ENCODE peak calls at places on chromosomes 12 and 14, in eight cellular contexts. Y, R, G, P, B, W, I and C are unnamed samples. For H3K27me3, the result is how much of the 10 kb centered on the place peaks cover.

GRCh38 chr14:84080961-84081360 is 1449.0 kb upstream of the FLRT2 start:
- DNase-seq in Y (no peak), R (no peak), G (no peak), P (peak), B (no peak), W (no peak), I (no peak), C (no peak)

GRCh38 chr14:22837059-22837749 is 819 bp downstream of the MMP14 start:
- DNase-seq in Y (peak), R (peak), G (peak), P (peak), B (peak), W (peak), I (no peak), C (peak)

GRCh38 chr12:26614217-26614616 is 218.8 kb downstream of the ITPR2 start:
- DNase-seq in Y (no peak), R (peak), G (no peak), P (peak), B (peak), W (no peak), I (peak), C (no peak)

GRCh38 chr14:101525646-101526527 is 35.4 kb upstream of the DIO3 start:
- DNase-seq in Y (no peak), R (no peak), G (no peak), P (no peak), B (no peak), W (no peak), I (no peak), C (no peak)

GRCh38 chr14:51677276-51677675 is 25.6 kb downstream of the FRMD6 start:
- DNase-seq in Y (no peak), R (peak), G (no peak), P (peak), B (peak), W (no peak), I (no peak), C (no peak)

GRCh38 chr12:79818856-79819255 is 116.0 kb downstream of the PPP1R12A start:
- DNase-seq in Y (no peak), R (peak), G (no peak), P (no peak), B (peak), W (no peak), I (no peak), C (no peak)

GRCh38 chr14:96108061-96108795 is 69.1 kb downstream of the C14orf132 start:
- DNase-seq in Y (no peak), R (no peak), G (no peak), P (no peak), B (no peak), W (no peak), I (no peak), C (no peak)

GRCh38 chr14:21308132-21308478 is 28.2 kb downstream of the RPGRIP1 start:
- DNase-seq in Y (no peak), R (no peak), G (no peak), P (no peak), B (no peak), W (no peak), I (no peak), C (no peak)

GRCh38 chr14:100362311-100362927 is 39.3 kb downstream of the SLC25A47 start:
- DNase-seq in Y (no peak), R (no peak), G (no peak), P (peak), B (no peak), W (no peak), I (no peak), C (no peak)

GRCh38 chr12:69269736-69270135 is 30.4 kb downstream of the CPSF6 start:
- DNase-seq in Y (no peak), R (no peak), G (no peak), P (no peak), B (no peak), W (no peak), I (no peak), C (no peak)

GRCh38 chr14:61501714-61502458 is 180.5 kb downstream of the PRKCH start:
- DNase-seq in Y (no peak), R (no peak), G (no peak), P (no peak), B (no peak), W (no peak), I (no peak), C (no peak)
- H3K4me3 ChIP-seq in Y (no peak), R (no peak), G (no peak), P (no peak), B (no peak), W (no peak), I (no peak), C (no peak)

DNA sequence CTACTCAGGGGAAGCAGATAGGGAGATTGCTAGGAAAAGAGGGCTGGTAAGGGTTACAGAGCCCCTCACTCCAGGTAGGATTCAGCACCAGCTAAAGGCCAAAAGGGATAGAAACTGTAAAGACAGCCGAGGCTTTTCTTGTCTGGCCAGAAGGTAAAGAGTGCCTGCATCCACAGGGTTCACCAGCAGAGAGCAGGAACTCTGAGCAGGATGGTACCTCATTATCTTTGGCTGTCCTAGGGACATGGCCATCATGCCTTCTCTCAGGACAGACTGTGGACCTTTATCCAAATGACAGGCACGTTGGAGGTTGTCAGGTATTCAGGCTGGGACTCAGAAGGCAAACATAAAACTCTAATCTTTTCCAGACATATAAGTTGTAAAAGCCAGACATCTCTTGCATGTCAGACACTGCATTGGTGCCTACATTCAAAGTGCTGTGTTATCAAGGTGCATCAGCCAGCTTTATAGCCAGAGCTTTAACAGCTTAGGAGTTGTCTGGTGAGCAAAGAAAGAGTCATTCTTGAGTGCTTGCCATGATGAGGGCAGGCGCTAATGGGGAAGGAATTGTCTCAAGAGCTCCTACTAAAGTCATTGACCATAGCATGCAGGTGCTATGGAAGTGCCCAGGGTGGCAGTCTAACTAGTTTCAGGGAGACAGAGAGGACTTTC is 89.6 kb downstream of the PELI2 start:
- DNase-seq in Y (no peak), R (no peak), G (no peak), P (peak), B (peak), W (no peak), I (peak), C (no peak)
- H3K27me3 ChIP-seq in Y (under half), R (half or more), G (under half), P (under half), B (under half), W (under half), I (under half), C (under half)

DNA sequence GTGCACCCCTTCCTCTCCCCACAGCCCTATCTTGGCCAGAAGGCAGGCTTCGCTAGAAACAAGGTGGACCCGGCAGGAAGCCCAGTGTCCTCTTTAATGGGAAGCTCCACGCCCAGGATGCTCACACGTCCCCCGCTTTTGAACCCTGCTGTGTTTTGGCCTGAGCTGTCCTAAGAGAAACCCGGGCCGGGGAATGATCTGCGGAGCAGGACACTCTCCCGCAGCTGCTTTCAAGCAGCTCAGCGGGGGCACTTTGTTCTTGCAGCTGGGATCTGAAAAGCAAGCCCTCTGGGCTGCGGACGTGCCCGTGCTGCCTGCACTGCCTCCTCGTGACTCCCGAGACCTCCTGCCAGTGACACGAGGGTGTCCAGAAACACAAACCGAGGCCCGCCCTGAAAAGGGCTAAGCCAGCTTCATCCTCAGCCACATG is 30.0 kb downstream of the SCARB1 start:
- DNase-seq in Y (no peak), R (peak), G (no peak), P (no peak), B (no peak), W (peak), I (no peak), C (no peak)
- H3K4me3 ChIP-seq in Y (no peak), R (no peak), G (no peak), P (no peak), B (no peak), W (no peak), I (no peak), C (no peak)

GRCh38 chr12:131102493-131102931 is 148.8 kb downstream of the ADGRD1 start:
- DNase-seq in Y (peak), R (no peak), G (no peak), P (no peak), B (no peak), W (peak), I (no peak), C (no peak)
- H3K27me3 ChIP-seq in Y (under half), R (under half), G (under half), P (under half), B (under half), W (under half), I (under half), C (under half)

DNA sequence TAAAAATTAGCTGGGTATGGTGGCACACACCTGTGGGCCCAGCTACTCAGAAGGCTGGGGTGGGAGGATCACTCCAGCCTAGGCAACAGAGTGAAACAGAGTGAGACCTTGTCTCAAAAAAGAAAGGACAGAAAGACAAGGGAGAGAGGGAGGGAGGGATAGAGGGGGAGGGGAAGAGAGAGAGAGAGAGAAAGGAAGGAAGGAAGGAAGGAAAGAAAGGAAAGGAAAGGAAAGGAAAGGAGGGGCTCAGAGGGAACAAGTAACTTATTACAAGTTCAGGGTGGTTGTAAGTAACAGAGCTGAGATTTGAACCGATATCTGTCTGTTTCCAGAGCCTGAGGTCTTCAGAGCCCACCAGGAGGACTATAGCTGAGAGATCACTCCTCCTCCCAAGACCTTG is 8.3 kb downstream of the IFFO1 start:
- DNase-seq in Y (no peak), R (no peak), G (no peak), P (no peak), B (no peak), W (no peak), I (no peak), C (no peak)
- H3K4me3 ChIP-seq in Y (no peak), R (no peak), G (no peak), P (peak), B (no peak), W (no peak), I (no peak), C (no peak)